ENCODE peak calls at places on chromosomes 3 and 15, in four cellular contexts. A is HepG2, H is K562, Q is HCT116. U is an unnamed sample.
A peak's percentile ranks its signal among the peaks of the same experiment; 100 is the strongest.

GRCh38 chr3:155890671-155891190 is 20.3 kb downstream of the GMPS start:
- DNase-seq in A (peak; percentile 13), H (peak; percentile 77), Q (no peak), U (no peak)

GRCh38 chr3:151946606-151947005 is 73.2 kb downstream of the SUCNR1 start:
- DNase-seq in A (no peak), H (no peak), Q (no peak), U (no peak)

GRCh38 chr3:16455001-16455400 is 58.5 kb downstream of the RFTN1 start:
- DNase-seq in A (no peak), H (no peak), Q (no peak), U (no peak)

GRCh38 chr15:93973287-93973686 is 258.1 kb upstream of the MCTP2 start:
- DNase-seq in A (no peak), H (no peak), Q (no peak), U (no peak)

GRCh38 chr3:46375814-46376213 is 5.1 kb downstream of the CCR5 start:
- DNase-seq in A (no peak), H (no peak), Q (no peak), U (no peak)

GRCh38 chr3:72907131-72907697 is 19.4 kb downstream of the GXYLT2 start:
- DNase-seq in A (no peak), H (no peak), Q (no peak), U (no peak)

GRCh38 chr3:94311651-94312050 is 248.8 kb downstream of the NSUN3 start:
- DNase-seq in A (no peak), H (no peak), Q (no peak), U (no peak)

GRCh38 chr3:147462856-147463255 is 53.7 kb downstream of the ZIC1 start:
- DNase-seq in A (no peak), H (no peak), Q (no peak), U (no peak)

GRCh38 chr3:45729614-45730013 is 40.4 kb downstream of the SACM1L start:
- DNase-seq in A (no peak), H (no peak), Q (no peak), U (no peak)

GRCh38 chr3:125194061-125194848 is 18.3 kb downstream of the SLC12A8 start:
- DNase-seq in A (no peak), H (no peak), Q (no peak), U (no peak)

GRCh38 chr3:176967525-176967924 is 229.8 kb downstream of the TBL1XR1 start:
- DNase-seq in A (no peak), H (no peak), Q (no peak), U (no peak)

GRCh38 chr3:190718691-190719090 is 143.8 kb downstream of the GMNC start:
- DNase-seq in A (no peak), H (no peak), Q (no peak), U (no peak)

GRCh38 chr15:35506272-35506870 is 39.6 kb downstream of the DPH6 start:
- DNase-seq in A (peak; percentile 79), H (no peak), Q (no peak), U (no peak)

GRCh38 chr3:79846148-79846933 is 78.5 kb upstream of the ROBO1 start:
- DNase-seq in A (peak; percentile 34), H (peak; percentile 20), Q (no peak), U (no peak)
- TF ChIP-seq TCF7L2 in A (no peak), H (no peak), Q (no peak), U (no peak)

DNA sequence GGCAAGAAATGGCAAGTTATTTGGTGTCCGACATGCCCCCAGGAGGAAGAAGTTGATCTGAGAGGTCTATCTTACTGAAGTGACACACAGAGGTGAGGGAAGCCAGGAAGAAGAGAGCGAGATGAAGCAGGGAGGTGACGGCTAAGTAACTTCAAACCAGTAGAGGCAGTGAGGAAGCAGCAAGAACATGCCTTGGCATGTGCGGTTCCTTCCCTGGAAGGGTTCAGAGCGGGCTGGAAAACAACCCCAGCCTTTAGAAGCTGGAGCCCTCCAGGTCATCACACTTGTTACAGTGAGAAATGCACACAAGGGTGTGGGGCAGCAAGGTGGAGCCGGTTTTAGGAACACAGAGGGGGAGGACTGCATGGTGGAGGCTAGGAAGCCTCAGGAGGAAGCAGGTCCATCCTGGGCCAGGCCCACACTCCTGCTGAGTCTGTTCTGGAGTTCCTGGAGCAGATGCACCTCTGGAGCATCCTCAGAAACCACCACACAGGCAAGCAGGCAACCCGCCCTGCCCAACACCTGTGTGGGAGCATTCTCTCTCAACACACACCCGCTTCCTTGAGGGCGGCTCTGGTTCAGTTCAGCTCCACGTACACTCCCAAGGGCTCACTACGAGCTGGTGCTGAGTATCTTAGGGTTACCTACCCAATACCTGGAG is 47.1 kb downstream of the POC1A start:
- DNase-seq in A (no peak), H (no peak), Q (no peak), U (no peak)
- TF ChIP-seq SIN3A in A (no peak), H (no peak), Q (no peak), U (no peak)

GRCh38 chr3:38028621-38029361 is 651 bp downstream of the PLCD1 start:
- DNase-seq in A (no peak), H (no peak), Q (no peak), U (no peak)
- H3K4me3 ChIP-seq in A (peak overlapping the region; percentile 75), H (no peak overlapping the region), Q (peak overlapping the region; percentile 41), U (peak overlapping the region; percentile 38)

DNA sequence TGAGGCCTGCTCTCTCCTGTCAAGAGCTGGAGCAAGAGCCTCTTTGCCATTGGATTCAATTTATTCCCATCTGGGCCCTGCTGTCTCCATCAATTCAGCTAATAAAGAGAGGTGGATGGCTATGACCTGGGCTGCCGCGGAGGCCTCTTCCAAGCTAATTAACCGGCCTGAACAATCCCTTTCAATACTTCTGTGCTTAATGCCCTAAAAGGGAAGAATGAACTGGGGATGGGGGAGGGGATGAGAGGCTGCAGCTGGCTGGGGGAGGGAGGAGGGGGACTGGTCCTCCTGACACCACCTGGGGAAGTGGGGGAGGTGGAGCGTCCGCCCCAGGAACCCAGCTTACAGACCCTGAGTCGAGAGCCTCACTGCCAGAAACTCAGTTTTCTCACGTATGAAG is 33.4 kb upstream of the PRR23E start:
- DNase-seq in A (no peak), H (no peak), Q (no peak), U (no peak)
- TF ChIP-seq TCF7L2 in A (no peak), H (no peak), Q (no peak), U (no peak)

DNA sequence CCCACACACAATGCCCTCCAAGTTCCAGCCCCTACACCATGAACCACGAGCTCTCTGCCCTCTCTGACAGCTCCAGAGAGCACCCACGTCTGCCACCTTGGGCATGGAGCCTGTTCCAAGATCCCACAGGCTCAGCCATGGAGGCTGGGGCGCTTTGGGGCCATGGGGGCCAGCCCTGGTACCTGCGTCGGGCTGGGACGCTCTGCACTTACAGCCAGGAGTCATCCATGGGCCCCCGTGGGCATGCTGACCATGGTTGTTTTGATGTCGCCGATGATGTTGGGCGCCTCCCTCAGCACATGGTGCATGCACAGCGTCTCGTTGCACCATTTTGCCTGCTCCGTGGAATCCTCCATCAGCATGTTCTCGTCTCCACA is 51.9 kb upstream of the UBE2Q2 start:
- DNase-seq in A (no peak), H (no peak), Q (no peak), U (no peak)
- TF ChIP-seq SIN3A in A (no peak), H (no peak), Q (no peak), U (no peak)

GRCh38 chr15:43052860-43053259 is 53.0 kb downstream of the UBR1 start:
- DNase-seq in A (no peak), H (no peak), Q (no peak), U (no peak)
- H3K4me3 ChIP-seq in A (no peak overlapping the region), H (no peak overlapping the region), Q (no peak overlapping the region), U (no peak overlapping the region)